ENCODE peak calls at places on chromosomes 7 and 10, in five cellular contexts. T is sigmoid colon, G is suprapubic skin, A is A549, Z is transverse colon. R is an unnamed sample.

GRCh38 chr10:4533626-4534025 is 292.4 kb upstream of the AKR1E2 start:
- DNase-seq in T (no peak), G (no peak), A (no peak), Z (no peak), R (no peak)

GRCh38 chr7:83934118-83934734 is 260.4 kb downstream of the SEMA3A start:
- DNase-seq in T (no peak), G (no peak), A (no peak), Z (no peak), R (no peak)

GRCh38 chr7:128904381-128905197 is 5.9 kb downstream of the KCP start:
- DNase-seq in T (peak), G (no peak), A (peak), Z (peak), R (no peak)

GRCh38 chr10:122476034-122476695 is 14.8 kb downstream of the HTRA1 start:
- DNase-seq in T (no peak), G (no peak), A (no peak), Z (no peak), R (no peak)

GRCh38 chr7:96023376-96023775 is 251.0 kb downstream of the DYNC1I1 start:
- DNase-seq in T (no peak), G (no peak), A (no peak), Z (no peak), R (no peak)

GRCh38 chr10:119542990-119543813 is 683 bp upstream of the RGS10 start:
- DNase-seq in T (peak), G (no peak), A (peak), Z (peak), R (peak)

GRCh38 chr7:16078076-16078952 is 343.0 kb downstream of the CRPPA start:
- DNase-seq in T (no peak), G (no peak), A (peak), Z (no peak), R (no peak)

GRCh38 chr10:35041502-35041879 is 48.6 kb downstream of the CUL2 start:
- DNase-seq in T (no peak), G (no peak), A (no peak), Z (no peak), R (no peak)

GRCh38 chr7:139058963-139059362 is 23.1 kb upstream of the ZC3HAV1L start:
- DNase-seq in T (no peak), G (no peak), A (no peak), Z (no peak), R (no peak)

GRCh38 chr7:78326870-78327269 is 528.3 kb downstream of the PHTF2 start:
- DNase-seq in T (no peak), G (no peak), A (no peak), Z (no peak), R (no peak)

GRCh38 chr10:16653223-16653622 is 131.5 kb upstream of the C1QL3 start:
- DNase-seq in T (no peak), G (no peak), A (no peak), Z (no peak), R (no peak)

GRCh38 chr7:133369130-133369529 is 116.3 kb downstream of the EXOC4 start:
- DNase-seq in T (no peak), G (no peak), A (no peak), Z (no peak), R (no peak)

GRCh38 chr10:51244739-51245138 is 170.5 kb downstream of the PRKG1 start:
- DNase-seq in T (no peak), G (no peak), A (no peak), Z (no peak), R (no peak)

GRCh38 chr10:17229717-17229966 is 1.6 kb downstream of the VIM start:
- DNase-seq in T (no peak), G (no peak), A (peak), Z (no peak), R (no peak)

GRCh38 chr10:70668454-70668970 is 3.8 kb upstream of the ADAMTS14 start:
- DNase-seq in T (no peak), G (no peak), A (no peak), Z (no peak), R (no peak)

GRCh38 chr7:16743207-16743606 is 10.3 kb upstream of the TSPAN13 start:
- DNase-seq in T (no peak), G (no peak), A (no peak), Z (no peak), R (no peak)

GRCh38 chr10:121131426-121132277 is 280.5 kb downstream of the WDR11 start:
- DNase-seq in T (no peak), G (no peak), A (no peak), Z (no peak), R (no peak)

GRCh38 chr10:93386496-93387369 is 95.4 kb downstream of the MYOF start:
- DNase-seq in T (peak), G (no peak), A (no peak), Z (no peak), R (no peak)

GRCh38 chr7:78765985-78766729 is 687.3 kb downstream of the MAGI2 start:
- DNase-seq in T (no peak), G (no peak), A (no peak), Z (no peak), R (no peak)

GRCh38 chr7:111499027-111499426 is 63.3 kb downstream of the IMMP2L start:
- DNase-seq in T (no peak), G (no peak), A (peak), Z (no peak), R (no peak)

GRCh38 chr7:140055833-140056232 is 6.9 kb downstream of the PARP12 start:
- DNase-seq in T (no peak), G (no peak), A (no peak), Z (no peak), R (no peak)

DNA sequence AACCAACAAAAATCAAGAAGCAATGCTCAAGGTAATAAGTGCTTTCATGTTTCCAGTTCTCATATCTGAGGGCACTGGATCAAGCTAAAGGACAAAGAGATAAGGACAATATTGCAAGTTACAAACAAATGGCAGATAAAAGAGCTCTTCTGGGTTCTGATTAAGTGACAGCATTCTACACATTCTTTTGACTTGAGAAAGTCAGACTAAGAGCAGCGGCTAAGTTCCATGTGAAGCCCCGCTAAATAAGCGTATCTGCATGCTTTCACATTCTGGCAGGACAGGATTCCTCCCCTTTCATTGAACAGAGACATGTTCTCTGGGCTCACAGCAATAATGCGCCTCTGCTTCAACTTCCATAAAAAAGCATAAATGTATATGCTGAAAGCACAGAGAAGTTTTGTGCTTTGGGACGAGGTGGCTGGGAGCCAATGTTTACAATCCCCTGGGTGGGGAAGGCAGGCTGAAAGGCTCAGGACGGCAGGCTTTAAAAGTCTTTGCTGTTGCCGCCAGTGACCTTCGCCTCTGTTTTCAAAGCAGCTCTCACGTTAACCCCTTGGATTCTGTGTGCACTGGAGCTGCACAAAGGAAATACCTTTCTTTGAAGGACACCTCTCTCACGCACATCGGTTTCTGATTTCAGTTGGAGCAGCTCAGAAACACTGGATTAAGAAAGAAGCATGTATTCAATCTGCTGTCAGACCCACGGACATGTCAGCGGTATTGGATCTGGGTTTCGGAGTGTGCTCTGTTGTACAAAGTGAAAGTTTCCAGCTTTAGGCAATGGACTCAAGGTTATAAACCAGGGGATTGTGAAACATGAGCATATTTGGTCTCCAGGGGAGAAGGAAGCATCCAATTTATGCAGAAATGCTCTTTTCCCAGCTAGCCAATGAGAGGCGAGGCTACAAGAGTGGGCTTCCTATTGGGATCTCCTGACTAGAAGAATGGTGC is 105.4 kb upstream of the FAM133B start:
- DNase-seq in T (no peak), G (no peak), A (peak), Z (peak), R (peak)
- TF ChIP-seq EP300 in T (no peak), G (no peak), A (peak), Z (no peak), R (peak)

GRCh38 chr7:2203551-2204300 is 29.0 kb downstream of the MAD1L1 start:
- DNase-seq in T (peak), G (peak), A (no peak), Z (no peak), R (no peak)
- TF ChIP-seq CTCF in T (peak), G (no peak), A (no peak), Z (no peak), R (no peak)

GRCh38 chr10:18830277-18830676 is 171.0 kb downstream of the ARL5B start:
- DNase-seq in T (no peak), G (no peak), A (no peak), Z (no peak), R (no peak)

DNA sequence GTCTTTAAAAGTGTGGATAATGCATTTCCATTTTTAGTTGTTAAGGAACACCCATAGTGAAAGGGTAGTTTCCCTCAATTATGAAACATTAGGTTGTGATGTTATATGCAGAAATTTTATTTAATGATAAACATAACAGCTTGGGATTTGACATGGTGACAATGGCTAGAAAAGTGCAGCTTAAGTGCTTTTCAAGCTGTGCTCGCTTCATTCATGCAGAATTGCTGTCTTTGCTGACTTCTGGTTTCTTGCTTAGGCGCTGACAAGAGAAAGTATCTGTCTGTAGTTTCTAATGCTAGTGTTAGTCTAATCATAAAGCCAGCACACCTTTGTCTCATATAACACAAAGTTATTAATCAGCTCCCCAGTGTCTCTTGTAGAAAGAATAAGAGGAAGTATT is 170.0 kb downstream of the ARL5B start:
- DNase-seq in T (no peak), G (no peak), A (no peak), Z (no peak), R (no peak)
- TF ChIP-seq EP300 in T (no peak), G (no peak), A (no peak), Z (no peak), R (no peak)

DNA sequence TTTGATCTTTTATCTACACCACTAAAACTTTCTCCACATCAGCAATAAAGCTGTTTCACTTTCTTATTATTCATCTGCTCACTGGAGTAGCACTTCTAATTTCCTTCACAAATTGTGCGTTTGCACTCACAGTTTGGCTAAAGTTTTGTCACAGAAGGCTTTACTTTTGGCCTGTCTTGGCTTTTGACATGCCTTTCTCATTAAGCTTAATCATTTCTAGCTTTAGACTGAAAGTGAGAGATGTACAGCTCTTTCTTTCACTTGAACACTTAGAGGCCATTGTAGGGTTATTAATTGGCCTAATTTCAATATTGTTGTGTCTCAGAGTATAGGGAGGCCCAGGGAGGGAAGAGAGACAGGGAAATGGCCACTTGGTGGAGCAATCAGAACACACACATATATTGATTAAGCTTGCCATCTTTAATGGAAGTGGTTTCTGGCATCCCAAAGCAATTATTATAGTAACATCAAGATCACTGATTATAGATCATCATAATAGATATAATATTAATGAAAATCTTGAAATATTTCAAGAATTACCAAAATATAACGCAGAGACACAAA is 512.5 kb downstream of the ETV1 start:
- DNase-seq in T (no peak), G (no peak), A (no peak), Z (no peak), R (no peak)
- TF ChIP-seq CTCF in T (no peak), G (no peak), A (no peak), Z (no peak), R (no peak)

DNA sequence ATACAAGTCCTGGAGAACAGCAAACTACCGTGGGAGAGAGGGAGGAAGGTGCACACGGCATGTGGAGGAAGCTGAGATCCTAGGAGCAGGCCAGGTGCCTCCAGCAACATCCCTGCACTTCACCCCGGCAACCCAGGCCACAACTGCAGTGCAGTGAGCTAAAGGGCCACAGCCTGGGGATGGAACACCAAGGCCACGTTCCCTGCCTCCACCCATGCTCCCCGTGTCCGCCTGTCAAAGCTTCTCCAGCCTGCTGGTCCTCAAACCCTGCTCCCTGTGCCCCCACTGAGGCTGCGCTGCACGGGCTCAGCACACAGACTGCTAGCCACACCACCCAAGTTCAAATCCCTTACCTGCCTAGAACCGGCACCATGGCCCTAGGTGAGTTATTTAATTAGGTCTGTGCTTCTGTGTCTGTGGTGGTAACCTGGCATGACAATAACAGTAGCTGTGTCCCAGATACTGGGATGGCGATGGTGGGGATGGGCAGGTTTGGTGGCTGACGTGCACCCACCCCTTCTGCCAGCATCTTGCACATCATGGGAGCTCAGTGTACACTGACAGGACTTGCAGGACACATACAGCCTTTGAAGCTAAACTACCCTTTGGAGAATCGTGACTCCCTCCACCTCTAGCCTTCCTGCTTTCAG is 85.5 kb downstream of the FAM53B start:
- DNase-seq in T (no peak), G (no peak), A (no peak), Z (no peak), R (no peak)
- TF ChIP-seq EP300 in T (no peak), G (no peak), A (no peak), Z (no peak), R (no peak)

DNA sequence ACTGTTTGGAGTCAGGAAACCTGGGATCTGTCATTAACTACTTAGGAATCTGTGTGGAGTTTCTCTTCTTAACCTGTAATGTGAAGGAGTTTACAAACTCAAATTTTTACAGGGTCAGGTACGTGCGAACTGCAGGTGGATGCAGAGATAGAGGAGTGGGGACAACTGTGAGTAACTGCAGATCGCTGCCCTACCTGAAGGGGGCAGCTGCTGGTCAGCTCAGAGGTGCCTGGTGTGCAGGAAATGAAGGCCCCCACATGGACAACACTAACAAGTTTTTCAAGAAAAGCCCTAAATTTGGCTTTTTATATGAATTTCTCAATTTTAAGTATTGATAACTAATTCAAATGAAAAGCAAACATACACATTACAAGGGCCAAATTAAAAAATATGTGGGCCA is 380.0 kb downstream of the REEP3 start:
- DNase-seq in T (no peak), G (no peak), A (peak), Z (no peak), R (no peak)
- TF ChIP-seq CTCF in T (no peak), G (no peak), A (no peak), Z (no peak), R (no peak)

GRCh38 chr7:82141427-82141826 is 302.1 kb downstream of the CACNA2D1 start:
- DNase-seq in T (no peak), G (no peak), A (no peak), Z (no peak), R (no peak)
- TF ChIP-seq EP300 in T (no peak), G (no peak), A (no peak), Z (no peak), R (no peak)

GRCh38 chr7:1662101-1662500 is 8.0 kb upstream of the ELFN1 start:
- DNase-seq in T (peak), G (peak), A (no peak), Z (no peak), R (no peak)
- TF ChIP-seq CTCF in T (no peak), G (no peak), A (no peak), Z (no peak), R (no peak)